ENCODE peak calls at places on chromosomes 2 and 18, in seven cellular contexts. M is transverse colon, T is sigmoid colon, R is stomach, W is SK-N-SH, L is HepG2, H is A549. K is an unnamed sample.
A peak's percentile ranks its signal among the peaks of the same experiment; 100 is the strongest.

GRCh38 chr18:48590678-48591077 is 51.8 kb downstream of the CTIF start:
- DNase-seq in M (no peak), L (no peak), R (no peak), W (no peak), H (peak; percentile 43), T (no peak), K (no peak)

GRCh38 chr2:43276962-43277383 is 50.6 kb upstream of the ZFP36L2 start:
- DNase-seq in T (peak; percentile 70), M (no peak), H (no peak), W (peak; percentile 56), R (peak; percentile 63), L (no peak), K (no peak)

GRCh38 chr2:164620873-164621760 is at the start of gene GRB14:
- DNase-seq in T (no peak), R (peak; percentile 45), M (peak; percentile 25), W (peak; percentile 90), H (peak; percentile 76), L (peak; percentile 32), K (peak; percentile 59)

GRCh38 chr2:240934701-240935100 is 28.6 kb downstream of the CROCC2 start:
- DNase-seq in L (no peak), T (peak; percentile 40), M (peak; percentile 5), H (no peak), W (peak; percentile 17), R (peak; percentile 18), K (no peak)

GRCh38 chr2:82896117-82896516 is 1563.0 kb downstream of the SUCLG1 start:
- DNase-seq in W (no peak), M (no peak), T (no peak), R (no peak), H (no peak), L (no peak), K (no peak)

GRCh38 chr2:111209045-111209514 is 88.4 kb downstream of the BCL2L11 start:
- DNase-seq in W (no peak), H (no peak), L (no peak), M (no peak), T (no peak), R (no peak), K (no peak)

GRCh38 chr2:187233811-187234210 is 214.2 kb downstream of the CALCRL start:
- DNase-seq in R (no peak), W (no peak), L (no peak), T (no peak), M (no peak), H (no peak), K (no peak)

GRCh38 chr2:239559417-239560261 is 158.8 kb upstream of the HDAC4 start:
- DNase-seq in L (no peak), T (peak; percentile 62), W (no peak), R (no peak), M (no peak), H (no peak), K (peak; percentile 76)

GRCh38 chr2:218285604-218286003 is 6.7 kb downstream of the TMBIM1 start:
- DNase-seq in R (peak; percentile 84), W (no peak), H (no peak), T (peak; percentile 93), M (no peak), L (no peak), K (no peak)

GRCh38 chr2:172931256-172931894 is 144.3 kb upstream of the MAP3K20 start:
- DNase-seq in W (peak; percentile 59), T (no peak), M (no peak), L (no peak), H (peak; percentile 38), R (no peak), K (no peak)

GRCh38 chr2:14776216-14776615 is 143.7 kb downstream of the LRATD1 start:
- DNase-seq in R (no peak), H (no peak), L (no peak), M (no peak), T (no peak), W (no peak), K (no peak)

GRCh38 chr2:71001592-71002570 is 7.2 kb upstream of the TEX261 start:
- DNase-seq in W (peak; percentile 32), M (no peak), T (peak; percentile 46), H (no peak), L (no peak), R (no peak), K (no peak)

GRCh38 chr18:62018034-62018760 is 125.4 kb upstream of the RNF152 start:
- DNase-seq in R (no peak), T (peak; percentile 82), M (peak; percentile 11), W (peak; percentile 56), L (no peak), H (no peak), K (no peak)

GRCh38 chr2:72999729-73000725 is 71.5 kb downstream of the SFXN5 start:
- DNase-seq in H (no peak), L (no peak), M (no peak), W (no peak), R (no peak), T (no peak), K (no peak)

GRCh38 chr2:114784890-114785583 is 342.6 kb downstream of the DPP10 start:
- DNase-seq in W (no peak), T (no peak), L (no peak), M (no peak), H (no peak), R (no peak), K (no peak)

GRCh38 chr2:113980946-113981345 is 91.1 kb downstream of the ACTR3 start:
- DNase-seq in W (no peak), H (no peak), L (no peak), T (no peak), R (no peak), M (no peak), K (no peak)

GRCh38 chr2:218998414-218999002 is 5.3 kb upstream of the CRYBA2 start:
- DNase-seq in M (no peak), T (no peak), L (no peak), W (no peak), R (no peak), H (no peak), K (no peak)

GRCh38 chr18:31102941-31103340 is 720 bp upstream of the DSC2 start:
- DNase-seq in W (no peak), H (no peak), L (no peak), M (no peak), R (no peak), T (no peak), K (no peak)

GRCh38 chr2:392921-393270 is 105.0 kb upstream of the ALKAL2 start:
- DNase-seq in M (no peak), L (no peak), W (no peak), R (no peak), H (no peak), T (no peak), K (no peak)

DNA sequence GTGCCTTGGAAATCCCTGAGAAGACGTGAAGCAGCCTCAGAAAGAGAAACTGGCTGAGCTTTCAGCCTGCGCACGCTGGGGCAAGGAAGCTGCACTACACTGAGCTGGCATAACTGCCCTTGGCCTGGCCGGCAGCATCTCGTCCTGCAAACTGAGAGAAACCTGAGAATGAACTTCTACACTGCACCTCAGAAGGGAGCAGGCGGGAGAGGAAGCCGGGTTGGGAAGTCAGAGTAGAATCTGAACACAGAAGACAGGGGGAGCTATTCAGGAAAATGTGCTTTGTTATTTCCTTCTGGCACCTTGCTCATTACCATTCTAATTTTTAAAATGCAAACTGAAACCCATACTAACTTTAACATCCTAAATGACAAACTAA is 70.9 kb downstream of the ZEB2 start:
- DNase-seq in T (no peak), H (peak; percentile 7), M (no peak), L (no peak), R (no peak), W (no peak), K (no peak)
- H3K4me3 ChIP-seq in T (no peak overlapping the region), H (no peak overlapping the region), M (no peak overlapping the region), L (no peak overlapping the region), R (no peak overlapping the region), W (no peak overlapping the region), K (no peak overlapping the region)

DNA sequence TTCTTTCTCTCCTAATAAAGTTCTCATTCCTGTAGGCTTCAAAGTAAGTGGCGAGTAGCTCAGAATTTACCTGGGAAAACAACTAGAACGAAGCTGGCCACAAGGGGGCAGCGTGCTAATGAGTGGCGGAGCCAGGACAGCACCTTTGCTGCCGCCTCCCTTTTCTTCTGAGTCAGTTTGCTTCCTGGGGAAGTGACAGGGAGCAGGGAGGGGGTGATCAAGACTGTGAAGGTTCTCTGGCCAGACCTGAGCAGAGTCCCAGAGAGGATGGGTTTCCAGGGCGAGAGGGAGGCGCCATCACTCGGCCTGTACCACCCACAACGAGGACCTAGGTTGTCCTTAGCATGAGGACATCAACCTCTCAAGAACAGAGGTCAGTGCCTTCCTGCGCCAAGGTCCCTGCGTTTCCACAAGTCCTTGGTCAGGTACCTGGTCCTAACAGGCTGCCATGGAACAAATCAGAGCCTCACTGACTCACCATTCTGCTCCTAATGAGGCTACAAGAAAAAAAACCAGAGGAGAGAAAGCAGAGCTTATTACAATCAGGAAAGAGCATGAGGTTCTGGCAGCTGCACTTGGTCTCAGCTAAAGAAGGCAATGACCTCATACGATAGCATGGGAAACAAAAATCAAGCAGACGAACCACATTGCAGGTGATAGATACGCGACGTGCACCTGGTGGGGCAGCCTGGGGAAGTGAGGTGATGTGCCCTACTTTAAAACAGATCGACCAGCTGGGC is 98.7 kb downstream of the PLB1 start:
- DNase-seq in W (peak; percentile 85), R (peak; percentile 96), H (peak; percentile 89), L (peak; percentile 72), M (peak; percentile 96), T (peak; percentile 96), K (peak; percentile 92)
- TF ChIP-seq EP300 in W (no peak), R (no peak), H (no peak), L (no peak), M (no peak), T (no peak), K (no peak)

GRCh38 chr2:176099159-176099736 is 347 bp upstream of the HOXD12 start:
- DNase-seq in R (peak; percentile 18), H (no peak), M (no peak), L (no peak), W (no peak), T (peak; percentile 61), K (no peak)

GRCh38 chr2:176101862-176102261 is 2.3 kb downstream of the HOXD12 start:
- DNase-seq in L (no peak), M (no peak), R (no peak), T (no peak), W (no peak), H (no peak), K (no peak)

GRCh38 chr2:176101216-176101845 is 1.7 kb downstream of the HOXD12 start:
- DNase-seq in H (no peak), R (no peak), W (no peak), T (no peak), M (no peak), L (no peak), K (peak; percentile 41)

GRCh38 chr2:176099737-176100546 is at the start of gene HOXD12:
- DNase-seq in H (no peak), M (no peak), L (no peak), T (peak; percentile 67), W (no peak), R (peak; percentile 24), K (peak; percentile 39)

GRCh38 chr2:176100547-176101140 is 1.0 kb downstream of the HOXD12 start:
- DNase-seq in R (no peak), H (no peak), T (peak; percentile 58), M (no peak), L (no peak), W (no peak), K (no peak)
- H3K4me3 ChIP-seq in R (no peak overlapping the region), H (no peak overlapping the region), T (no peak overlapping the region), M (no peak overlapping the region), L (no peak overlapping the region), W (no peak overlapping the region), K (no peak overlapping the region)

DNA sequence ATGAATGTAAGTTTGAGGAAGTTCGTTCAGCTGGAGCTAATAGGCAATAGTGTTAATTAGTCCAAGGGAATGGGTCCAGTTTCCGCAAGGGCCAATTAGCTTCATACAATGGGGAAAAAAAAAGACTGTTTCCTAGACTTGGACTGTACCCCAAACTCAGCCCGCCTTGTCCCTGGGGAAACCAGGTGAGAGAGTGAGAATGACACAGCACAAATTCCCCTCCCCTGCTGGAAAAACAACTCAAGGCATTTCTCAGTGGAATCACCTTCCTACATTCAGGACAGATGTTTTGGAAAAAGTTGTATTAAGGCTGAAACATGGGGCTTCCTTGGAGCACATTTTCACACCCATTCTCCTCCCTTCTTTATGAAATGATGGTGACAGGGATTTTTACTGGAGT is 179.1 kb downstream of the ICOS start:
- DNase-seq in L (no peak), W (no peak), R (no peak), M (no peak), T (no peak), H (no peak), K (no peak)
- TF ChIP-seq EP300 in L (no peak), W (no peak), R (no peak), M (no peak), T (no peak), H (no peak), K (no peak)

K was measured in suprapubic skin.